ENCODE peak calls at places on chromosomes 2 and 18, in six cellular contexts. D is AG04449, I is GM03348, T is T-helper 2 cell, G is A549, Y is astrocyte of the hippocampus. B is an unnamed sample.

GRCh38 chr2:165407464-165407863 is 62.0 kb upstream of the CSRNP3 start:
- DNase-seq in D (no peak), I (no peak), T (no peak), G (no peak), Y (no peak), B (no peak)

GRCh38 chr2:133591164-133591563 is 22.9 kb upstream of the NCKAP5 start:
- DNase-seq in D (no peak), I (no peak), T (no peak), G (no peak), Y (peak), B (no peak)

GRCh38 chr18:78703297-78703696 is 276.3 kb upstream of the SALL3 start:
- DNase-seq in D (no peak), I (no peak), T (no peak), G (no peak), Y (no peak), B (no peak)

GRCh38 chr2:194100201-194100600 is 1556.8 kb upstream of the SLC39A10 start:
- DNase-seq in D (no peak), I (no peak), T (no peak), G (no peak), Y (peak), B (no peak)

GRCh38 chr2:202387608-202388342 is 11.6 kb downstream of the BMPR2 start:
- DNase-seq in D (no peak), I (peak), T (no peak), G (no peak), Y (no peak), B (no peak)

GRCh38 chr2:98869272-98869641 is 66.8 kb downstream of the CRACDL start:
- DNase-seq in D (no peak), I (no peak), T (no peak), G (no peak), Y (no peak), B (no peak)

GRCh38 chr2:196268022-196268421 is 96.6 kb upstream of the STK17B start:
- DNase-seq in D (no peak), I (no peak), T (no peak), G (no peak), Y (no peak), B (no peak)

GRCh38 chr18:11096411-11096810 is 53.0 kb downstream of the PIEZO2 start:
- DNase-seq in D (no peak), I (no peak), T (no peak), G (no peak), Y (no peak), B (no peak)

GRCh38 chr18:77851798-77852197 is 602.1 kb downstream of the GALR1 start:
- DNase-seq in D (no peak), I (no peak), T (no peak), G (no peak), Y (no peak), B (no peak)

GRCh38 chr18:44909191-44909719 is 228.6 kb downstream of the SETBP1 start:
- DNase-seq in D (no peak), I (no peak), T (no peak), G (no peak), Y (no peak), B (no peak)

GRCh38 chr2:168534926-168535325 is 78.9 kb downstream of the CERS6 start:
- DNase-seq in D (no peak), I (no peak), T (no peak), G (no peak), Y (no peak), B (no peak)

GRCh38 chr2:234935311-234935710 is 16.5 kb upstream of the SH3BP4 start:
- DNase-seq in D (no peak), I (no peak), T (no peak), G (no peak), Y (no peak), B (no peak)

GRCh38 chr18:24227976-24228660 is 89.3 kb downstream of the CABYR start:
- DNase-seq in D (peak), I (peak), T (no peak), G (no peak), Y (peak), B (no peak)

GRCh38 chr2:84132371-84132770 is 326.7 kb downstream of the SUCLG1 start:
- DNase-seq in D (no peak), I (no peak), T (no peak), G (no peak), Y (no peak), B (no peak)

GRCh38 chr2:5102823-5103222 is 589.4 kb upstream of the SOX11 start:
- DNase-seq in D (no peak), I (no peak), T (no peak), G (no peak), Y (no peak), B (no peak)

GRCh38 chr2:73700111-73700510 is 37.0 kb downstream of the TPRKB start:
- DNase-seq in D (no peak), I (no peak), T (no peak), G (no peak), Y (no peak), B (no peak)

GRCh38 chr18:49725809-49726514 is 87.4 kb downstream of the ACAA2 start:
- DNase-seq in D (peak), I (peak), T (no peak), G (peak), Y (peak), B (peak)

GRCh38 chr2:237243487-237243886 is 157.8 kb downstream of the COPS8 start:
- DNase-seq in D (no peak), I (no peak), T (no peak), G (no peak), Y (no peak), B (no peak)

GRCh38 chr2:238061310-238062202 is 755 bp downstream of the SCLY start:
- DNase-seq in D (no peak), I (peak), T (no peak), G (peak), Y (peak), B (no peak)

GRCh38 chr2:12262681-12263436 is 453.9 kb upstream of the TRIB2 start:
- DNase-seq in D (no peak), I (peak), T (no peak), G (no peak), Y (peak), B (no peak)

GRCh38 chr2:163044116-163044515 is 205.5 kb upstream of the KCNH7 start:
- DNase-seq in D (no peak), I (no peak), T (no peak), G (no peak), Y (peak), B (no peak)

GRCh38 chr2:130894326-130894942 is 57.7 kb downstream of the ARHGEF4 start:
- DNase-seq in D (no peak), I (no peak), T (no peak), G (no peak), Y (no peak), B (no peak)

GRCh38 chr2:184205048-184205596 is 393.2 kb upstream of the ZNF804A start:
- DNase-seq in D (no peak), I (no peak), T (no peak), G (no peak), Y (no peak), B (no peak)

GRCh38 chr2:238978507-238978906 is 130.6 kb downstream of the TWIST2 start:
- DNase-seq in D (no peak), I (no peak), T (no peak), G (no peak), Y (no peak), B (no peak)

GRCh38 chr2:12008425-12009061 is 262.1 kb downstream of the LPIN1 start:
- DNase-seq in D (no peak), I (no peak), T (no peak), G (no peak), Y (peak), B (no peak)

GRCh38 chr2:207617011-207617671 is 8.1 kb downstream of the METTL21A start:
- DNase-seq in D (peak), I (peak), T (no peak), G (peak), Y (peak), B (no peak)

GRCh38 chr2:24508878-24509277 is 17.8 kb downstream of the NCOA1 start:
- DNase-seq in D (no peak), I (no peak), T (no peak), G (no peak), Y (no peak), B (no peak)

GRCh38 chr2:185221-185620 is 78.6 kb downstream of the SH3YL1 start:
- DNase-seq in D (no peak), I (no peak), T (no peak), G (no peak), Y (peak), B (no peak)

GRCh38 chr2:108365656-108366055 is 12.1 kb upstream of the SULT1C4 start:
- DNase-seq in D (no peak), I (no peak), T (no peak), G (no peak), Y (no peak), B (no peak)

GRCh38 chr2:127651987-127652550 is 6.1 kb downstream of the GPR17 start:
- DNase-seq in D (no peak), I (no peak), T (no peak), G (no peak), Y (peak), B (no peak)

GRCh38 chr2:43007901-43008300 is 215.5 kb upstream of the HAAO start:
- DNase-seq in D (no peak), I (no peak), T (no peak), G (no peak), Y (no peak), B (no peak)

GRCh38 chr2:30193104-30193681 is 38.1 kb upstream of the LBH start:
- DNase-seq in D (no peak), I (peak), T (no peak), G (no peak), Y (peak), B (no peak)

GRCh38 chr2:130824492-130825061 is 12.1 kb upstream of the ARHGEF4 start:
- DNase-seq in D (peak), I (peak), T (peak), G (peak), Y (peak), B (peak)

GRCh38 chr2:121253021-121253673 is 31.9 kb downstream of the TFCP2L1 start:
- DNase-seq in D (no peak), I (no peak), T (no peak), G (no peak), Y (no peak), B (no peak)

B was measured in amniotic stem cell.